ENCODE peak calls at places on chromosomes 13 and 19, in nine cellular contexts. F is IMR-90, C is activated B cell treated with CpG ODN at 0.5 μM for 24 hours, B is transverse colon, Z is omental fat pad, H is ascending aorta, A is AG09309, V is GM12865, R is cardiac fibroblast. S is an unnamed sample.

GRCh38 chr13:110743687-110744086 is 30.2 kb downstream of the ING1 start:
- DNase-seq in F (no peak), C (no peak), B (no peak), Z (no peak), H (no peak), A (no peak), V (no peak), R (no peak), S (no peak)

GRCh38 chr13:21949818-21950429 is 279.1 kb downstream of the FGF9 start:
- DNase-seq in F (peak; percentile 44), C (no peak), B (no peak), Z (no peak), H (no peak), A (no peak), V (no peak), R (no peak), S (no peak)

GRCh38 chr13:44141213-44141724 is 232.4 kb upstream of the SERP2 start:
- DNase-seq in F (no peak), C (no peak), B (no peak), Z (no peak), H (no peak), A (no peak), V (peak; percentile 21), R (no peak), S (no peak)

GRCh38 chr13:73466561-73466960 is 407.8 kb downstream of the KLF5 start:
- DNase-seq in F (no peak), C (no peak), B (no peak), Z (no peak), H (no peak), A (no peak), V (no peak), R (no peak), S (no peak)

GRCh38 chr19:10927691-10928562 is 512 bp downstream of the YIPF2 start:
- DNase-seq in F (no peak), C (no peak), B (no peak), Z (no peak), H (no peak), A (no peak), V (no peak), R (no peak), S (no peak)

GRCh38 chr19:35038623-35039512 is 2.7 kb upstream of the HPN start:
- DNase-seq in F (no peak), C (no peak), B (no peak), Z (no peak), H (no peak), A (no peak), V (no peak), R (no peak), S (no peak)

GRCh38 chr19:30221176-30221575 is 151.0 kb upstream of the ZNF536 start:
- DNase-seq in F (no peak), C (no peak), B (no peak), Z (no peak), H (no peak), A (no peak), V (no peak), R (no peak), S (no peak)

GRCh38 chr13:27622102-27622820 is 569 bp downstream of the POLR1D start:
- DNase-seq in F (peak; percentile 13), C (no peak), B (peak; percentile 35), Z (no peak), H (no peak), A (no peak), V (no peak), R (peak; percentile 45), S (no peak)

GRCh38 chr13:89748716-89749115 is 1598.8 kb upstream of the MIR17HG start:
- DNase-seq in F (no peak), C (no peak), B (no peak), Z (no peak), H (no peak), A (no peak), V (no peak), R (no peak), S (no peak)

GRCh38 chr13:41985788-41986508 is 25.0 kb upstream of the VWA8 start:
- DNase-seq in F (peak; percentile 35), C (no peak), B (no peak), Z (no peak), H (no peak), A (no peak), V (no peak), R (peak; percentile 14), S (no peak)

GRCh38 chr19:58409010-58409790 is 751 bp downstream of the ZNF584 start:
- DNase-seq in F (peak; percentile 22), C (no peak), B (no peak), Z (no peak), H (no peak), A (no peak), V (peak; percentile 43), R (no peak), S (no peak)
- TF ChIP-seq CTCF in F (no peak), C (no peak), B (no peak), Z (no peak), H (no peak), A (no peak), V (no peak), R (no peak), S (no peak)

DNA sequence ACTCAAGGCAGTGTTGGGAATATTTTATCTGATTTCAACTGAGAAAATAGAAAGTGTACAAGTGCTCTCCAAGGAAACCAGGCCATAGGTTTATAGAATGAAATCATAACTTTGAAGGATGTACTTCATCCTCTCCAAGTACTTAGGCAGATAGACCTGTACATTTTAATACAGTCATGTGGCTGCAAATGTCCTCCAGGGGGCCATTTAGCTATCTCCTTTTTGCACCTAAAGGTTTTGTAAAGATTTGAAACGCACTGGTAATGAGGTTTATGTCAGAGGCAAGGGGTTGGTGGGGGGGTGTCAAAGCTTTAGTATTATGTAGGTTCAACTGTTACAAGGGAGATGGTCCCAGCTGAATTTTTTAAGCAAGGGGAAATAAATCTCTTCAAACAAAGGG is 364.4 kb downstream of the DCT start:
- DNase-seq in F (no peak), C (no peak), B (no peak), Z (no peak), H (no peak), A (no peak), V (no peak), R (no peak), S (no peak)
- TF ChIP-seq CTCF in F (no peak), C (no peak), B (no peak), Z (no peak), H (no peak), A (no peak), V (no peak), R (no peak), S (peak; percentile 9)

DNA sequence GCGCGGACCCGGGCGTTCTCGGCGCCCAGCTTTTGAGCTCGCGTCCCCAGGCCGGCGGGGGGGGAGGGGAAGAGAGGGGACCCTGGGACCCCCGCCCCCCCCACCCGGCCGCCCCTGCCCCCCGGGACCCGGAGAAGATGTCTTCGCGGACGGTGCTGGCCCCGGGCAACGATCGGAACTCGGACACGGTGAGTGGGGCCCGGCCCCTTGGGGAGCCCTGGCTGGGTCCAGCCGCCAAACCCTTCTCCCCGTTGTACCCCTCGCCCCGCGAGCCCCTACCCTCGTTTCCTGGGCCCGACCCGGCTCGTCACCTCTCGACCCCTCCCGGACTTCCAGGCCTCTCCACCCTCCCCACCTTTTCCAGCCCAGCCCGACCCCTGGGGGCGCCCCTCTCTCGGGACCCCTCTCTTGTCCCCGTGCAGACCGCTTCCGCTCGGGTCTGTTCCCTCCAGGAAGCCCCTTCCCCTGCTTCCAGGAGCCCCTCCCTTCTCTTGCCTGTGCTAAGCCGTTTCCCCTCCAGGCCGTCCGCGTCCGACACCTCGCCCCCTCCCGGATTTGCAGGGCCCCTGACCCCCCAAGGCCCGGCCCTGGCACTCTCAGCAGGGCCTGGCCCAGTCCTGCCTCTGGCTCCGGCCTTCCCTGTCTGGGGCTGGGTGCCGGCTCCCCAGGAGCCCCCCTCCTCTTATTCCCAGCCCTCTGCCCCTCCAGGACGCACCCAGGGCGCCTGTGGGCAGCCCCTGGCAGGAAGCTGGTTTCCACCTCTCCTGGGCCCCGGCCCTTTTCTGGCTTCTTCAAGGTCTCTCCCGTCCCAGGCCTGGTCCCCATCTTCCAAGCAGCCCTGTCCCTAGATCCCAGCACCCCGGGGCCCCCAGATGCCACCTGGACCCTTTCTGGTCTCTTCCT is 632 bp downstream of the MARK4 start:
- DNase-seq in F (no peak), C (peak; percentile 23), B (peak; percentile 12), Z (no peak), H (no peak), A (no peak), V (peak; percentile 18), R (no peak), S (peak; percentile 23)
- TF ChIP-seq CTCF in F (no peak), C (no peak), B (no peak), Z (no peak), H (no peak), A (no peak), V (no peak), R (no peak), S (no peak)

DNA sequence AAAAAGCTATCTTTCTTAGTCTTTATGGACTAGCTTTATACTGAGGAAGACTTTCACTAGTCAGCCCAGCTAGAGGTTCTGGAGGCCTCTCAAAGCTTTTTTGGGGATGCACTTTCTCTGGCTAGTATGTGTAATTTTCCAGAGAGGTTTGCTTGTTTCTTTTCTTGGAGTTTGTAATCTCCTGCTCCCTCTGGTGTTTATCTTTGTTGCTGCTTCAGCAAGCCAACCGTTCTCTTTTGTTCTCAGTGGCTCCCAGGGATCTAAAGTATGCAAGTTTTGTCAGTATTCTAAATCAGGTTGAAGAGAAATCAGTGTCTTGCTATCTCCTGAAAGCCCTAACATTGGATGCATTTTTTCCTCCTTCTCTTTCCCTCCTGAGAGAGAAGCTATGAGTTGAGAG is 121.1 kb upstream of the MYO16 start:
- DNase-seq in F (peak; percentile 29), C (no peak), B (no peak), Z (no peak), H (no peak), A (no peak), V (no peak), R (peak; percentile 65), S (no peak)
- TF ChIP-seq CTCF in F (peak; percentile 51), C (no peak), B (peak; percentile 15), Z (no peak), H (peak; percentile 22), A (no peak), V (peak; percentile 13), R (peak; percentile 66), S (peak; percentile 61)